ENCODE peak calls at places on chromosomes 5 and 9, in eight cellular contexts. Q is adrenal gland, V is PC-3, I is psoas muscle, A is lower lobe of right lung, D is GM23338, E is mammary epithelial cell, T is OCI-LY7. P is an unnamed sample.

GRCh38 chr5:131622633-131623032 is 12.4 kb downstream of the RAPGEF6 start:
- DNase-seq in Q (no peak), V (peak; percentile 49), I (no peak), A (no peak), D (no peak), E (peak; percentile 75), T (no peak), P (no peak)

GRCh38 chr5:23507278-23507685 is at the start of gene PRDM9:
- DNase-seq in Q (peak; percentile 19), V (peak; percentile 98), I (peak; percentile 87), A (peak; percentile 64), D (peak; percentile 79), E (no peak), T (no peak), P (no peak)

GRCh38 chr5:169153405-169153804 is 147.5 kb downstream of the SLIT3 start:
- DNase-seq in Q (peak; percentile 26), V (no peak), I (no peak), A (no peak), D (no peak), E (no peak), T (no peak), P (no peak)

GRCh38 chr5:133938039-133938821 is 30.2 kb downstream of the C5orf15 start:
- DNase-seq in Q (no peak), V (no peak), I (no peak), A (no peak), D (no peak), E (no peak), T (peak; percentile 79), P (no peak)

GRCh38 chr5:141695627-141696180 is 13.7 kb upstream of the ARAP3 start:
- DNase-seq in Q (no peak), V (peak; percentile 46), I (no peak), A (no peak), D (no peak), E (peak; percentile 41), T (no peak), P (no peak)

GRCh38 chr9:27549196-27549737 is 19.7 kb upstream of the MOB3B start:
- DNase-seq in Q (no peak), V (no peak), I (no peak), A (no peak), D (no peak), E (no peak), T (no peak), P (no peak)

GRCh38 chr5:133425183-133425582 is 187.2 kb downstream of the FSTL4 start:
- DNase-seq in Q (no peak), V (no peak), I (no peak), A (no peak), D (no peak), E (no peak), T (no peak), P (peak; percentile 52)

GRCh38 chr5:169547508-169547907 is 36.1 kb upstream of the SPDL1 start:
- DNase-seq in Q (no peak), V (peak; percentile 14), I (no peak), A (no peak), D (no peak), E (no peak), T (no peak), P (no peak)

GRCh38 chr5:169006878-169007790 is 293.8 kb downstream of the SLIT3 start:
- DNase-seq in Q (no peak), V (peak; percentile 97), I (no peak), A (no peak), D (no peak), E (peak; percentile 91), T (no peak), P (no peak)

GRCh38 chr5:123776761-123777160 is 264.8 kb downstream of the CSNK1G3 start:
- DNase-seq in Q (no peak), V (peak; percentile 2), I (no peak), A (no peak), D (no peak), E (peak; percentile 34), T (no peak), P (no peak)

GRCh38 chr5:99187611-99188010 is 258.8 kb upstream of the CHD1 start:
- DNase-seq in Q (no peak), V (no peak), I (no peak), A (no peak), D (no peak), E (no peak), T (no peak), P (no peak)

GRCh38 chr9:13427587-13427986 is 148.1 kb upstream of the MPDZ start:
- DNase-seq in Q (no peak), V (peak; percentile 56), I (no peak), A (no peak), D (peak; percentile 54), E (peak; percentile 29), T (peak; percentile 57), P (no peak)

GRCh38 chr5:131548190-131548589 is 86.8 kb downstream of the RAPGEF6 start:
- DNase-seq in Q (no peak), V (no peak), I (no peak), A (no peak), D (no peak), E (no peak), T (peak; percentile 21), P (no peak)

GRCh38 chr5:761854-762685 is 22.5 kb downstream of the ZDHHC11B start:
- DNase-seq in Q (no peak), V (no peak), I (no peak), A (peak; percentile 93), D (no peak), E (no peak), T (no peak), P (peak; percentile 67)

GRCh38 chr5:178421699-178422399 is 168.3 kb downstream of the COL23A1 start:
- DNase-seq in Q (no peak), V (no peak), I (no peak), A (no peak), D (no peak), E (no peak), T (no peak), P (no peak)

GRCh38 chr5:1878050-1878849 is 4.5 kb downstream of the IRX4 start:
- DNase-seq in Q (no peak), V (no peak), I (no peak), A (no peak), D (peak; percentile 65), E (no peak), T (no peak), P (no peak)

GRCh38 chr9:94031380-94031779 is 52.9 kb upstream of the PTPDC1 start:
- DNase-seq in Q (no peak), V (no peak), I (no peak), A (no peak), D (no peak), E (no peak), T (no peak), P (no peak)

GRCh38 chr5:82881571-82882200 is 195.5 kb downstream of the TMEM167A start:
- DNase-seq in Q (no peak), V (no peak), I (no peak), A (no peak), D (no peak), E (no peak), T (no peak), P (no peak)

GRCh38 chr9:4293293-4293931 is 6.5 kb downstream of the GLIS3 start:
- DNase-seq in Q (peak; percentile 22), V (peak; percentile 81), I (no peak), A (no peak), D (no peak), E (peak; percentile 93), T (no peak), P (peak; percentile 63)

GRCh38 chr5:80225954-80226353 is 29.9 kb downstream of the SERINC5 start:
- DNase-seq in Q (no peak), V (no peak), I (no peak), A (no peak), D (no peak), E (no peak), T (no peak), P (no peak)

GRCh38 chr5:25028994-25029393 is 384.2 kb upstream of the CDH10 start:
- DNase-seq in Q (peak; percentile 13), V (no peak), I (no peak), A (no peak), D (no peak), E (no peak), T (no peak), P (no peak)

GRCh38 chr5:25025836-25026235 is 381.1 kb upstream of the CDH10 start:
- DNase-seq in Q (no peak), V (no peak), I (no peak), A (no peak), D (no peak), E (no peak), T (no peak), P (no peak)

GRCh38 chr5:25027016-25027415 is 382.2 kb upstream of the CDH10 start:
- DNase-seq in Q (no peak), V (no peak), I (no peak), A (no peak), D (no peak), E (no peak), T (no peak), P (no peak)
- H3K27ac ChIP-seq in Q (no peak overlapping the region), V (no peak overlapping the region), I (no peak overlapping the region), A (no peak overlapping the region), D (no peak overlapping the region), E (no peak overlapping the region), T (no peak overlapping the region), P (no peak overlapping the region)

DNA sequence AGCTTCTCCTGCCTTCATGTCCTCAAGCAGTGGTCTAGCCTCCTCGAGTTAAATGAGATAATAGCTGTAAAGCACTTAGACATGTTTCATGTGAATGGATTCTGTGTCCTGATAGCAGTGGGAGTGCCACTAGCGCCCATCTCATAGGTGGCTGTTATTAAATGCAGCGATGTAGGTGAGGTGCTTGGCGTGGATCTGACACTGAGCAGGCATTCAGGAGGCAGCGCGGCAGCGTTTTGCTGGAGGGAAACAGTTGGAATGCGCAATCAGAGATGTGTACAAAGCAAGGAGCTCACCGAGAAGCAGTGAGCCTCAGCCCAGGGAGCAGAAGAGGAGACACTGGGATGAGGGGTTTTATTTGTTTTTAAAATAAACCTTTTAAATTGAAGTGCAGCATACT is 106.6 kb downstream of the RGS3 start:
- DNase-seq in Q (peak; percentile 5), V (no peak), I (no peak), A (no peak), D (no peak), E (no peak), T (no peak), P (no peak)
- H3K4me1 ChIP-seq in Q (peaks cover 18% of the 10 kb centered on the region), V (peaks cover 28% of the 10 kb centered on the region), I (peaks cover 76% of the 10 kb centered on the region), A (peaks cover 54% of the 10 kb centered on the region), D (peaks cover 9% of the 10 kb centered on the region), E (peaks cover 79% of the 10 kb centered on the region), T (peaks cover 31% of the 10 kb centered on the region), P (peaks cover 82% of the 10 kb centered on the region)

GRCh38 chr5:137651022-137651421 is 84.9 kb downstream of the KLHL3 start:
- DNase-seq in Q (peak; percentile 59), V (no peak), I (no peak), A (no peak), D (no peak), E (no peak), T (no peak), P (no peak)
- TF ChIP-seq CTCF in Q (no peak), V (no peak), I (no peak), A (no peak), D (no peak), E (no peak), T (no peak), P (no peak)

DNA sequence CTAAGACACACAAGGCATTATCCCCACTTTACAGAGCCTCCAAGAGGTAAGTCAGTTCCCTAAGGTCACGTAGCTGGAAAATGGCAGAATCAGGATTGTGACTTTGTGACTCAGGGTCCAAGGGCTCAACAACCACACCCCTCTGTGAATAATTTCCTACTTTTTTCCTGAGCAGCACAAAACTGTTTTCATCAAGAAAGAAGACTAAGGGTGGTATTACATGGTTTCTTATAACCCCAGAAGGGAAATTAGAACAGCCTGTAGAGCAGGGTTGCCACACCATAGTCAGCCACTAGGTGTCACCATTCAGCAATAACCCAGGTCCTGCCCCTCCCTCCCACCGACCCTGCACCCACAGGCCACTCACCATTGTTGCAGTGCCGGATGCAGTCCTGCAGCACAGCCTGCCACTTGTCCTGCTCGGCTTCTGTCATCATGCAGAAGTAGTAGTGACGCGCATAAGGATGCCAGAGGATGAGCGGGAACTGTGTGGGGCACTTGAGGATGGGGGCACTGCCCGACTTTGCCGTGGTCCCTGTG is 72.1 kb downstream of the LRSAM1 start:
- DNase-seq in Q (no peak), V (peak; percentile 49), I (no peak), A (no peak), D (peak; percentile 51), E (no peak), T (no peak), P (no peak)
- H3K27ac ChIP-seq in Q (no peak overlapping the region), V (no peak overlapping the region), I (no peak overlapping the region), A (no peak overlapping the region), D (no peak overlapping the region), E (no peak overlapping the region), T (no peak overlapping the region), P (no peak overlapping the region)

P was measured in right atrium auricular region.